ENCODE peak calls at places on chromosome 2, in five cellular contexts. One of them, this sample, is unnamed.

GRCh38 chr2:102069311-102069974 is 73.1 kb upstream of the IL1R1 start:
- DNase-seq in WERI-Rb-1: no peak
- DNase-seq in activated CD4-positive, alpha-beta T cell treated with anti-CD3 and anti-CD28 coated beads, Interleukin-2, amount 50 U/mL, for 48 hours: no peak
- DNase-seq in activated T-cell treated with anti-CD3 and anti-CD28 coated beads for 4 hours: no peak
- DNase-seq in SJSA1: no peak
- DNase-seq in this sample: no peak

GRCh38 chr2:102301867-102302362 is 9.4 kb upstream of the IL1RL1 start:
- DNase-seq in WERI-Rb-1: no peak
- DNase-seq in activated CD4-positive, alpha-beta T cell treated with anti-CD3 and anti-CD28 coated beads, Interleukin-2, amount 50 U/mL, for 48 hours: peak
- DNase-seq in activated T-cell treated with anti-CD3 and anti-CD28 coated beads for 4 hours: peak
- DNase-seq in SJSA1: no peak
- DNase-seq in this sample: peak

GRCh38 chr2:86226069-86226468 is 26.8 kb downstream of the MRPL35 start:
- DNase-seq in WERI-Rb-1: no peak
- DNase-seq in activated CD4-positive, alpha-beta T cell treated with anti-CD3 and anti-CD28 coated beads, Interleukin-2, amount 50 U/mL, for 48 hours: no peak
- DNase-seq in activated T-cell treated with anti-CD3 and anti-CD28 coated beads for 4 hours: no peak
- DNase-seq in SJSA1: no peak
- DNase-seq in this sample: no peak

GRCh38 chr2:180907731-180908130 is 72.7 kb upstream of the UBE2E3 start:
- DNase-seq in WERI-Rb-1: no peak
- DNase-seq in activated CD4-positive, alpha-beta T cell treated with anti-CD3 and anti-CD28 coated beads, Interleukin-2, amount 50 U/mL, for 48 hours: no peak
- DNase-seq in activated T-cell treated with anti-CD3 and anti-CD28 coated beads for 4 hours: no peak
- DNase-seq in SJSA1: no peak
- DNase-seq in this sample: no peak

GRCh38 chr2:137644689-137645088 is 319.6 kb upstream of the HNMT start:
- DNase-seq in WERI-Rb-1: no peak
- DNase-seq in activated CD4-positive, alpha-beta T cell treated with anti-CD3 and anti-CD28 coated beads, Interleukin-2, amount 50 U/mL, for 48 hours: no peak
- DNase-seq in activated T-cell treated with anti-CD3 and anti-CD28 coated beads for 4 hours: no peak
- DNase-seq in SJSA1: no peak
- DNase-seq in this sample: no peak

GRCh38 chr2:182077023-182077422 is 91.4 kb downstream of the PPP1R1C start:
- DNase-seq in WERI-Rb-1: no peak
- DNase-seq in activated CD4-positive, alpha-beta T cell treated with anti-CD3 and anti-CD28 coated beads, Interleukin-2, amount 50 U/mL, for 48 hours: no peak
- DNase-seq in activated T-cell treated with anti-CD3 and anti-CD28 coated beads for 4 hours: no peak
- DNase-seq in SJSA1: no peak
- DNase-seq in this sample: no peak

GRCh38 chr2:199875400-199875799 is 24.4 kb upstream of the FTCDNL1 start:
- DNase-seq in WERI-Rb-1: no peak
- DNase-seq in activated CD4-positive, alpha-beta T cell treated with anti-CD3 and anti-CD28 coated beads, Interleukin-2, amount 50 U/mL, for 48 hours: no peak
- DNase-seq in activated T-cell treated with anti-CD3 and anti-CD28 coated beads for 4 hours: no peak
- DNase-seq in SJSA1: no peak
- DNase-seq in this sample: no peak

GRCh38 chr2:225207026-225207425 is 164.8 kb upstream of the DOCK10 start:
- DNase-seq in WERI-Rb-1: peak
- DNase-seq in activated CD4-positive, alpha-beta T cell treated with anti-CD3 and anti-CD28 coated beads, Interleukin-2, amount 50 U/mL, for 48 hours: no peak
- DNase-seq in activated T-cell treated with anti-CD3 and anti-CD28 coated beads for 4 hours: no peak
- DNase-seq in SJSA1: no peak
- DNase-seq in this sample: no peak

GRCh38 chr2:231707625-231708049 is 688 bp upstream of the PTMA start:
- DNase-seq in WERI-Rb-1: no peak
- DNase-seq in activated CD4-positive, alpha-beta T cell treated with anti-CD3 and anti-CD28 coated beads, Interleukin-2, amount 50 U/mL, for 48 hours: no peak
- DNase-seq in activated T-cell treated with anti-CD3 and anti-CD28 coated beads for 4 hours: no peak
- DNase-seq in SJSA1: no peak
- DNase-seq in this sample: no peak

GRCh38 chr2:238596571-238597551 is 170.1 kb downstream of the ASB1 start:
- DNase-seq in WERI-Rb-1: no peak
- DNase-seq in activated CD4-positive, alpha-beta T cell treated with anti-CD3 and anti-CD28 coated beads, Interleukin-2, amount 50 U/mL, for 48 hours: no peak
- DNase-seq in activated T-cell treated with anti-CD3 and anti-CD28 coated beads for 4 hours: no peak
- DNase-seq in SJSA1: peak
- DNase-seq in this sample: no peak

GRCh38 chr2:197707316-197708213 is 2.4 kb downstream of the MARS2 start:
- DNase-seq in WERI-Rb-1: no peak
- DNase-seq in activated CD4-positive, alpha-beta T cell treated with anti-CD3 and anti-CD28 coated beads, Interleukin-2, amount 50 U/mL, for 48 hours: no peak
- DNase-seq in activated T-cell treated with anti-CD3 and anti-CD28 coated beads for 4 hours: no peak
- DNase-seq in SJSA1: no peak
- DNase-seq in this sample: no peak

This sample was measured in stimulated activated naive CD4-positive, alpha-beta T cell treated with Interleukin-2 at 50 U/mL for 16 hours.